ENCODE peak calls at places on chromosomes 1 and 21, in four cellular contexts. M is HFF-Myc; G is WTC11; F is activated effector memory CD4-positive, alpha-beta T cell treated with anti-CD3 and anti-CD28 coated beads, Interleukin-2, amount 50 U/mL, for 16 hours. V is an unnamed sample.

GRCh38 chr1:47708658-47709301 is 270.9 kb downstream of the FOXD2 start:
- DNase-seq in F (no peak), M (no peak), G (peak), V (no peak)

GRCh38 chr21:33245289-33245918 is 15.7 kb downstream of the IFNAR2 start:
- DNase-seq in M (no peak), F (no peak), G (no peak), V (no peak)

GRCh38 chr1:165476776-165477175 is 31.9 kb upstream of the RXRG start:
- DNase-seq in F (no peak), G (no peak), M (no peak), V (no peak)

GRCh38 chr1:84689514-84690396 is 506 bp downstream of the SSX2IP start:
- DNase-seq in M (no peak), F (no peak), G (peak), V (no peak)

GRCh38 chr21:45011911-45012660 is 62.3 kb upstream of the ADARB1 start:
- DNase-seq in M (peak), G (peak), F (no peak), V (no peak)

GRCh38 chr21:16942703-16943102 is 570.1 kb upstream of the CXADR start:
- DNase-seq in M (no peak), F (no peak), G (peak), V (no peak)

GRCh38 chr1:180268556-180269044 is 38.5 kb downstream of the LHX4 start:
- DNase-seq in G (no peak), F (no peak), M (no peak), V (no peak)

GRCh38 chr1:230112782-230113181 is 45.7 kb downstream of the GALNT2 start:
- DNase-seq in G (no peak), F (no peak), M (no peak), V (no peak)

GRCh38 chr1:190608282-190608681 is 130.6 kb upstream of the BRINP3 start:
- DNase-seq in M (no peak), G (no peak), F (no peak), V (no peak)

GRCh38 chr1:154405762-154406571 is 824 bp downstream of the IL6R start:
- DNase-seq in G (peak), M (no peak), F (peak), V (peak)

GRCh38 chr1:87056974-87057373 is 142.5 kb downstream of the HS2ST1 start:
- DNase-seq in F (no peak), G (no peak), M (no peak), V (no peak)

GRCh38 chr1:213779228-213779627 is 208.5 kb upstream of the PROX1 start:
- DNase-seq in F (no peak), G (no peak), M (no peak), V (no peak)

GRCh38 chr1:29689372-29690030 is 453.2 kb downstream of the PTPRU start:
- DNase-seq in F (no peak), G (no peak), M (no peak), V (no peak)

GRCh38 chr1:1760345-1760650 is 18.0 kb downstream of the NADK start:
- DNase-seq in F (no peak), M (no peak), G (no peak), V (no peak)

GRCh38 chr1:162631546-162632233 is 574 bp upstream of the DDR2 start:
- DNase-seq in M (no peak), F (no peak), G (no peak), V (no peak)

GRCh38 chr1:216944864-216945505 is 221.8 kb upstream of the ESRRG start:
- DNase-seq in M (no peak), G (no peak), F (no peak), V (no peak)

GRCh38 chr1:27108588-27108987 is 46.3 kb downstream of the SLC9A1 start:
- DNase-seq in M (no peak), G (no peak), F (no peak), V (no peak)

GRCh38 chr1:205317311-205317917 is 4.1 kb downstream of the NUAK2 start:
- DNase-seq in G (no peak), M (no peak), F (no peak), V (no peak)

GRCh38 chr1:80931178-80931577 is 869.6 kb upstream of the ADGRL2 start:
- DNase-seq in M (no peak), G (no peak), F (no peak), V (no peak)

GRCh38 chr1:80445021-80445420 is 1355.7 kb upstream of the ADGRL2 start:
- DNase-seq in F (no peak), M (no peak), G (no peak), V (no peak)

GRCh38 chr1:50930965-50931737 is 28.9 kb downstream of the FAF1 start:
- DNase-seq in G (no peak), M (no peak), F (no peak), V (no peak)

GRCh38 chr1:119547805-119548204 is 40.8 kb downstream of the HSD3B1 start:
- DNase-seq in M (no peak), G (no peak), F (no peak), V (no peak)

GRCh38 chr21:37835512-37835911 is 80.7 kb downstream of the KCNJ6 start:
- DNase-seq in M (no peak), G (no peak), F (no peak), V (no peak)

GRCh38 chr1:235990376-235990795 is 74.5 kb downstream of the NID1 start:
- DNase-seq in M (no peak), F (no peak), G (no peak), V (no peak)

GRCh38 chr1:11341881-11342552 is 69.0 kb downstream of the UBIAD1 start:
- DNase-seq in M (peak), G (no peak), F (no peak), V (no peak)

GRCh38 chr1:246417152-246417812 is 89.8 kb downstream of the SMYD3 start:
- DNase-seq in G (no peak), F (no peak), M (peak), V (no peak)

GRCh38 chr1:74652711-74653131 is 20.9 kb downstream of the ERICH3 start:
- DNase-seq in M (peak), G (no peak), F (no peak), V (no peak)

GRCh38 chr1:5650283-5651026 is 341.8 kb downstream of the NPHP4 start:
- DNase-seq in G (no peak), F (no peak), M (no peak), V (no peak)

GRCh38 chr21:15000076-15000475 is 64.7 kb downstream of the NRIP1 start:
- DNase-seq in M (no peak), F (no peak), G (no peak), V (no peak)

GRCh38 chr21:43665879-43666278 is 6.5 kb downstream of the RRP1B start:
- DNase-seq in M (no peak), F (no peak), G (no peak), V (no peak)

GRCh38 chr1:2921970-2922686 is 99.1 kb upstream of the ACTRT2 start:
- DNase-seq in G (no peak), F (peak), M (no peak), V (no peak)

GRCh38 chr1:212667223-212668139 is 32.2 kb downstream of the BATF3 start:
- DNase-seq in G (no peak), M (peak), F (no peak), V (no peak)

GRCh38 chr1:115067460-115067859 is 21.8 kb downstream of the TSPAN2 start:
- DNase-seq in F (no peak), G (no peak), M (no peak), V (no peak)